ENCODE peak calls at places on chromosomes 3 and 15, in ten cellular contexts. One of them, this sample, is unnamed.

GRCh38 chr15:79505956-79506355 is 73.8 kb downstream of the MINAR1 start:
- DNase-seq in AG10803: peak; percentile 17
- DNase-seq in nucleus accumbens: no peak
- DNase-seq in HS-5: no peak
- DNase-seq in sigmoid colon: no peak
- DNase-seq in fibroblast of mammary gland: no peak
- DNase-seq in AG09309: no peak
- DNase-seq in cerebellum: no peak
- DNase-seq in GM03348: no peak
- DNase-seq in ACHN: no peak
- DNase-seq in this sample: no peak

GRCh38 chr3:45690331-45691035 is 1.3 kb downstream of the SACM1L start:
- DNase-seq in GM03348: no peak
- DNase-seq in sigmoid colon: no peak
- DNase-seq in cerebellum: no peak
- DNase-seq in nucleus accumbens: no peak
- DNase-seq in fibroblast of mammary gland: no peak
- DNase-seq in AG09309: no peak
- DNase-seq in AG10803: no peak
- DNase-seq in HS-5: no peak
- DNase-seq in ACHN: no peak
- DNase-seq in this sample: no peak

GRCh38 chr15:50234764-50235163 is 30.8 kb downstream of the HDC start:
- DNase-seq in GM03348: no peak
- DNase-seq in ACHN: no peak
- DNase-seq in sigmoid colon: no peak
- DNase-seq in AG09309: no peak
- DNase-seq in HS-5: no peak
- DNase-seq in cerebellum: no peak
- DNase-seq in AG10803: no peak
- DNase-seq in nucleus accumbens: no peak
- DNase-seq in fibroblast of mammary gland: no peak
- DNase-seq in this sample: no peak

GRCh38 chr15:96347181-96348111 is 16.9 kb downstream of the NR2F2 start:
- DNase-seq in nucleus accumbens: no peak
- DNase-seq in GM03348: peak; percentile 78
- DNase-seq in ACHN: no peak
- DNase-seq in cerebellum: no peak
- DNase-seq in sigmoid colon: no peak
- DNase-seq in HS-5: no peak
- DNase-seq in AG10803: no peak
- DNase-seq in fibroblast of mammary gland: peak; percentile 45
- DNase-seq in AG09309: no peak
- DNase-seq in this sample: no peak

GRCh38 chr3:42822828-42823227 is 13.6 kb downstream of the ACKR2 start:
- DNase-seq in HS-5: no peak
- DNase-seq in ACHN: no peak
- DNase-seq in GM03348: no peak
- DNase-seq in sigmoid colon: no peak
- DNase-seq in AG10803: no peak
- DNase-seq in nucleus accumbens: no peak
- DNase-seq in cerebellum: no peak
- DNase-seq in AG09309: no peak
- DNase-seq in fibroblast of mammary gland: no peak
- DNase-seq in this sample: no peak

GRCh38 chr15:38707802-38708671 is 143.4 kb upstream of the RASGRP1 start:
- DNase-seq in AG10803: peak; percentile 80
- DNase-seq in AG09309: no peak
- DNase-seq in HS-5: no peak
- DNase-seq in fibroblast of mammary gland: peak; percentile 72
- DNase-seq in cerebellum: peak; percentile 44
- DNase-seq in nucleus accumbens: no peak
- DNase-seq in GM03348: peak; percentile 69
- DNase-seq in sigmoid colon: no peak
- DNase-seq in ACHN: peak; percentile 74
- DNase-seq in this sample: peak; percentile 55

GRCh38 chr3:115100172-115100571 is 46.9 kb downstream of the ZBTB20 start:
- DNase-seq in GM03348: peak; percentile 24
- DNase-seq in cerebellum: peak; percentile 56
- DNase-seq in nucleus accumbens: peak; percentile 14
- DNase-seq in fibroblast of mammary gland: peak; percentile 61
- DNase-seq in AG09309: peak; percentile 25
- DNase-seq in ACHN: peak; percentile 37
- DNase-seq in sigmoid colon: no peak
- DNase-seq in HS-5: no peak
- DNase-seq in AG10803: peak; percentile 73
- DNase-seq in this sample: peak; percentile 75

GRCh38 chr3:130906374-130906995 is 12.6 kb downstream of the ATP2C1 start:
- DNase-seq in AG09309: peak; percentile 48
- DNase-seq in AG10803: no peak
- DNase-seq in GM03348: no peak
- DNase-seq in fibroblast of mammary gland: peak; percentile 37
- DNase-seq in HS-5: peak; percentile 52
- DNase-seq in cerebellum: no peak
- DNase-seq in nucleus accumbens: no peak
- DNase-seq in sigmoid colon: no peak
- DNase-seq in ACHN: no peak
- DNase-seq in this sample: no peak

GRCh38 chr3:13379191-13379830 is 40.8 kb downstream of the NUP210 start:
- DNase-seq in nucleus accumbens: peak; percentile 68
- DNase-seq in fibroblast of mammary gland: peak; percentile 64
- DNase-seq in cerebellum: no peak
- DNase-seq in GM03348: peak; percentile 89
- DNase-seq in HS-5: peak; percentile 16
- DNase-seq in AG09309: peak; percentile 41
- DNase-seq in sigmoid colon: no peak
- DNase-seq in ACHN: peak; percentile 58
- DNase-seq in AG10803: peak; percentile 71
- DNase-seq in this sample: peak; percentile 36

GRCh38 chr3:139325551-139325950 is 18.3 kb upstream of the MRPS22 start:
- DNase-seq in fibroblast of mammary gland: no peak
- DNase-seq in cerebellum: no peak
- DNase-seq in nucleus accumbens: no peak
- DNase-seq in ACHN: no peak
- DNase-seq in AG09309: no peak
- DNase-seq in GM03348: no peak
- DNase-seq in sigmoid colon: no peak
- DNase-seq in HS-5: no peak
- DNase-seq in AG10803: no peak
- DNase-seq in this sample: no peak

GRCh38 chr3:142028174-142028833 is 121.0 kb downstream of the TFDP2 start:
- DNase-seq in fibroblast of mammary gland: peak; percentile 85
- DNase-seq in cerebellum: no peak
- DNase-seq in nucleus accumbens: no peak
- DNase-seq in AG09309: peak; percentile 49
- DNase-seq in ACHN: peak; percentile 75
- DNase-seq in GM03348: peak; percentile 60
- DNase-seq in AG10803: peak; percentile 81
- DNase-seq in HS-5: no peak
- DNase-seq in sigmoid colon: no peak
- DNase-seq in this sample: peak; percentile 82

GRCh38 chr15:47839233-47839867 is 122.0 kb downstream of the SEMA6D start:
- DNase-seq in GM03348: no peak
- DNase-seq in fibroblast of mammary gland: no peak
- DNase-seq in HS-5: no peak
- DNase-seq in ACHN: no peak
- DNase-seq in sigmoid colon: no peak
- DNase-seq in AG09309: no peak
- DNase-seq in nucleus accumbens: no peak
- DNase-seq in AG10803: no peak
- DNase-seq in cerebellum: peak; percentile 47
- DNase-seq in this sample: no peak

GRCh38 chr3:70138606-70139005 is 139.1 kb downstream of the SAMMSON start:
- DNase-seq in GM03348: no peak
- DNase-seq in cerebellum: no peak
- DNase-seq in sigmoid colon: no peak
- DNase-seq in ACHN: no peak
- DNase-seq in AG10803: no peak
- DNase-seq in nucleus accumbens: no peak
- DNase-seq in AG09309: no peak
- DNase-seq in HS-5: peak; percentile 22
- DNase-seq in fibroblast of mammary gland: peak; percentile 2
- DNase-seq in this sample: no peak

GRCh38 chr3:160661660-160662059 is 15.3 kb upstream of the ARL14 start:
- DNase-seq in cerebellum: no peak
- DNase-seq in GM03348: no peak
- DNase-seq in ACHN: no peak
- DNase-seq in HS-5: no peak
- DNase-seq in AG09309: no peak
- DNase-seq in fibroblast of mammary gland: no peak
- DNase-seq in AG10803: no peak
- DNase-seq in nucleus accumbens: no peak
- DNase-seq in sigmoid colon: no peak
- DNase-seq in this sample: no peak

GRCh38 chr15:87354661-87355410 is 901.7 kb downstream of the NTRK3 start:
- DNase-seq in AG10803: peak; percentile 69
- DNase-seq in nucleus accumbens: no peak
- DNase-seq in cerebellum: no peak
- DNase-seq in HS-5: peak; percentile 87
- DNase-seq in ACHN: peak; percentile 19
- DNase-seq in AG09309: peak; percentile 52
- DNase-seq in GM03348: peak; percentile 44
- DNase-seq in sigmoid colon: no peak
- DNase-seq in fibroblast of mammary gland: peak; percentile 55
- DNase-seq in this sample: peak; percentile 9

GRCh38 chr15:77807115-77807514 is 174.4 kb upstream of the LINGO1 start:
- DNase-seq in cerebellum: no peak
- DNase-seq in ACHN: no peak
- DNase-seq in HS-5: no peak
- DNase-seq in GM03348: no peak
- DNase-seq in AG09309: no peak
- DNase-seq in AG10803: no peak
- DNase-seq in nucleus accumbens: no peak
- DNase-seq in fibroblast of mammary gland: no peak
- DNase-seq in sigmoid colon: no peak
- DNase-seq in this sample: no peak